ENCODE peak calls at places on chromosomes 11 and 22, in seven cellular contexts. K is stimulated activated CD8-positive, alpha-beta memory T cell treated with anti-CD3 and anti-CD28 coated beads, Interleukin-4, amount 100 ng/mL, for 48 hours; V is activated naive CD4-positive, alpha-beta T cell; W is HTR-8/SVneo; U is stimulated activated naive B cell treated with anti-CD40 and anti-IgM and Interleukin-4, amounts not matched to agents 10 μg/mL and 1 μg/mL and 100 μg/mL, for 72 hours; Z is nucleus accumbens; P is A549. Q is an unnamed sample.

GRCh38 chr22:32904044-32904443 is 102.5 kb downstream of the TIMP3 start:
- DNase-seq in K (no peak), V (no peak), W (peak; percentile 17), U (no peak), Z (no peak), P (peak; percentile 3), Q (no peak)

GRCh38 chr22:20035375-20036084 is 14.6 kb downstream of the TANGO2 start:
- DNase-seq in K (no peak), V (no peak), W (no peak), U (no peak), Z (no peak), P (no peak), Q (no peak)

GRCh38 chr11:74849525-74850391 is 99.1 kb downstream of the XRRA1 start:
- DNase-seq in K (no peak), V (no peak), W (peak; percentile 64), U (no peak), Z (no peak), P (no peak), Q (no peak)

GRCh38 chr22:49102367-49102766 is 725.3 kb downstream of the BRD1 start:
- DNase-seq in K (no peak), V (no peak), W (no peak), U (no peak), Z (no peak), P (no peak), Q (no peak)

GRCh38 chr11:57641426-57641825 is 8.3 kb downstream of the YPEL4 start:
- DNase-seq in K (no peak), V (no peak), W (peak; percentile 60), U (no peak), Z (no peak), P (peak; percentile 78), Q (no peak)

GRCh38 chr11:12434255-12434654 is 56.9 kb downstream of the PARVA start:
- DNase-seq in K (no peak), V (no peak), W (no peak), U (no peak), Z (no peak), P (no peak), Q (no peak)

GRCh38 chr11:122604626-122605025 is 50.9 kb upstream of the UBASH3B start:
- DNase-seq in K (no peak), V (no peak), W (no peak), U (no peak), Z (no peak), P (no peak), Q (no peak)

GRCh38 chr11:116374085-116374484 is 398.7 kb downstream of the BUD13 start:
- DNase-seq in K (no peak), V (no peak), W (no peak), U (no peak), Z (no peak), P (no peak), Q (no peak)

GRCh38 chr11:1267441-1268100 is 41.9 kb downstream of the TOLLIP start:
- DNase-seq in K (no peak), V (no peak), W (no peak), U (no peak), Z (no peak), P (no peak), Q (no peak)

GRCh38 chr11:4862447-4863236 is 13.6 kb upstream of the OR51S1 start:
- DNase-seq in K (no peak), V (no peak), W (no peak), U (no peak), Z (no peak), P (no peak), Q (no peak)

GRCh38 chr11:87851827-87852226 is 323.4 kb downstream of the RAB38 start:
- DNase-seq in K (no peak), V (no peak), W (no peak), U (no peak), Z (no peak), P (no peak), Q (no peak)

GRCh38 chr22:18935889-18936529 is at the start of gene PRODH:
- DNase-seq in K (no peak), V (no peak), W (no peak), U (no peak), Z (no peak), P (no peak), Q (no peak)

GRCh38 chr11:84234462-84235202 is 948.5 kb upstream of the CCDC90B start:
- DNase-seq in K (no peak), V (no peak), W (no peak), U (no peak), Z (no peak), P (no peak), Q (no peak)

GRCh38 chr11:36449566-36450390 is 60.3 kb downstream of the TRAF6 start:
- DNase-seq in K (no peak), V (no peak), W (no peak), U (no peak), Z (no peak), P (no peak), Q (peak; percentile 30)

GRCh38 chr22:46596819-46597218 is 23.4 kb upstream of the GRAMD4 start:
- DNase-seq in K (no peak), V (no peak), W (no peak), U (no peak), Z (no peak), P (no peak), Q (no peak)

GRCh38 chr11:112219476-112220232 is 6.6 kb upstream of the PTS start:
- DNase-seq in K (no peak), V (no peak), W (peak; percentile 88), U (peak; percentile 32), Z (peak; percentile 15), P (peak; percentile 39), Q (peak; percentile 24)

GRCh38 chr11:110314366-110315095 is 18.1 kb upstream of the RDX start:
- DNase-seq in K (no peak), V (no peak), W (no peak), U (no peak), Z (no peak), P (no peak), Q (no peak)

GRCh38 chr11:9643751-9644150 is 20.1 kb upstream of the SWAP70 start:
- DNase-seq in K (no peak), V (no peak), W (no peak), U (no peak), Z (no peak), P (no peak), Q (no peak)

GRCh38 chr11:8735094-8735493 is 52.5 kb downstream of the RPL27A start:
- DNase-seq in K (no peak), V (no peak), W (no peak), U (no peak), Z (no peak), P (no peak), Q (no peak)

GRCh38 chr11:71489311-71490043 is 36.5 kb downstream of the NADSYN1 start:
- DNase-seq in K (peak; percentile 79), V (no peak), W (peak; percentile 41), U (peak; percentile 49), Z (no peak), P (peak; percentile 27), Q (peak; percentile 59)

GRCh38 chr11:69876013-69876412 is 56.8 kb upstream of the FGF3 start:
- DNase-seq in K (peak; percentile 1), V (no peak), W (no peak), U (no peak), Z (no peak), P (no peak), Q (no peak)

GRCh38 chr11:66473167-66473566 is 6.5 kb downstream of the PELI3 start:
- DNase-seq in K (no peak), V (no peak), W (no peak), U (no peak), Z (no peak), P (no peak), Q (no peak)

GRCh38 chr11:26994579-26995210 is 783 bp downstream of the FIBIN start:
- DNase-seq in K (no peak), V (no peak), W (no peak), U (no peak), Z (no peak), P (no peak), Q (no peak)

GRCh38 chr11:30585067-30585891 is 874 bp downstream of the MPPED2 start:
- DNase-seq in K (peak; percentile 29), V (no peak), W (no peak), U (peak; percentile 21), Z (peak; percentile 41), P (peak; percentile 3), Q (no peak)

GRCh38 chr11:101063706-101064105 is 65.9 kb downstream of the PGR start:
- DNase-seq in K (no peak), V (no peak), W (no peak), U (no peak), Z (no peak), P (no peak), Q (no peak)

GRCh38 chr11:79013509-79013908 is 427.3 kb downstream of the TENM4 start:
- DNase-seq in K (no peak), V (no peak), W (no peak), U (no peak), Z (no peak), P (no peak), Q (no peak)

GRCh38 chr11:83438438-83438837 is 152.3 kb upstream of the CCDC90B start:
- DNase-seq in K (no peak), V (no peak), W (no peak), U (peak; percentile 8), Z (no peak), P (no peak), Q (no peak)